ENCODE peak calls at places on chromosomes 16 and 17, in four cellular contexts. V is pancreas, E is tibial artery, U is suprapubic skin. L is an unnamed sample.

GRCh38 chr16:57617604-57618111 is 10.8 kb upstream of the ADGRG1 start:
- DNase-seq in V (no peak), E (peak), U (peak), L (peak)

GRCh38 chr16:68790130-68790761 is 53.1 kb upstream of the TANGO6 start:
- DNase-seq in V (no peak), E (no peak), U (no peak), L (peak)

GRCh38 chr16:56999409-57000270 is 10.3 kb downstream of the NLRC5 start:
- DNase-seq in V (no peak), E (no peak), U (peak), L (peak)

GRCh38 chr17:41352597-41353366 is 2.2 kb upstream of the KRT33A start:
- DNase-seq in V (no peak), E (no peak), U (no peak), L (no peak)

GRCh38 chr17:9522074-9522473 is 53.5 kb downstream of the STX8 start:
- DNase-seq in V (no peak), E (no peak), U (no peak), L (no peak)

GRCh38 chr17:81509048-81509686 is 3.4 kb downstream of the ACTG1 start:
- DNase-seq in V (no peak), E (no peak), U (no peak), L (no peak)

GRCh38 chr17:82019905-82020873 is 2.5 kb downstream of the CENPX start:
- DNase-seq in V (peak), E (no peak), U (no peak), L (no peak)

GRCh38 chr17:43839670-43840101 is 6.7 kb upstream of the MPP3 start:
- DNase-seq in V (peak), E (no peak), U (no peak), L (no peak)

GRCh38 chr16:51953541-51953940 is 593.4 kb downstream of the TOX3 start:
- DNase-seq in V (no peak), E (no peak), U (no peak), L (no peak)

GRCh38 chr16:72291531-72291981 is 119.6 kb upstream of the PMFBP1 start:
- DNase-seq in V (no peak), E (no peak), U (no peak), L (no peak)

GRCh38 chr17:1766382-1767135 is 4.7 kb downstream of the SERPINF1 start:
- DNase-seq in V (no peak), E (no peak), U (no peak), L (no peak)

GRCh38 chr17:2925011-2925410 is 128.8 kb downstream of the RAP1GAP2 start:
- DNase-seq in V (no peak), E (no peak), U (no peak), L (no peak)

GRCh38 chr17:35046740-35047283 is 16.7 kb downstream of the RFFL start:
- DNase-seq in V (no peak), E (no peak), U (no peak), L (no peak)

GRCh38 chr17:8890671-8891070 is 23.2 kb upstream of the PIK3R6 start:
- DNase-seq in V (no peak), E (no peak), U (no peak), L (no peak)

GRCh38 chr16:14071576-14072271 is 605 bp downstream of the MRTFB start:
- DNase-seq in V (no peak), E (no peak), U (peak), L (no peak)

GRCh38 chr17:56305017-56305416 is 151.7 kb downstream of the ANKFN1 start:
- DNase-seq in V (no peak), E (no peak), U (no peak), L (no peak)

GRCh38 chr17:66494023-66494803 is 191.8 kb downstream of the PRKCA start:
- DNase-seq in V (no peak), E (no peak), U (no peak), L (no peak)

GRCh38 chr16:81733295-81733694 is 45.8 kb upstream of the PLCG2 start:
- DNase-seq in V (no peak), E (no peak), U (no peak), L (no peak)

GRCh38 chr17:78834571-78834970 is 6.0 kb downstream of the USP36 start:
- DNase-seq in V (no peak), E (no peak), U (no peak), L (no peak)

GRCh38 chr17:66123163-66123562 is 68.8 kb downstream of the CEP112 start:
- DNase-seq in V (no peak), E (no peak), U (no peak), L (no peak)

GRCh38 chr17:57987582-57988300 is at the start of gene VEZF1:
- DNase-seq in V (peak), E (peak), U (peak), L (peak)

DNA sequence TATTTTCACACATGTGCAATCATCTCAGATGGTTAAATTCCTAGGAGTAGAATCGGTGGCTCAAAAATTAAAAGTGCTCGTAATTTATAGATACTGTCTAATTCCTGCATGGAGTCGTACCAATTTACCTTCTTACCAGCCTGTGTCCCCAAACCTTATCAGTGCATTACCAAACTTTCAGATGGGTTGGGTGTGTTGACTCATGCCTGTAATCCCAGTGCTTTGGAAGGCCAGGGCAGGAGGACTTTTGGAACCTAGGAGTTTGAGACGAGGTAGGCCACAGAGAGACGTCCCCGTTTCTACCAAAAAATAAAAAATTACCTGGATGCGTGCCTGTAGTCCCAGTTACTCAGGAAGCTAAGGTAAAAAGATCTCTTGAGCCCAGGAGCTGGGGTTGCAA is 34.5 kb upstream of the GPRC5B start:
- DNase-seq in V (no peak), E (no peak), U (no peak), L (no peak)
- H3K27ac ChIP-seq in V (no peak), E (no peak), U (no peak), L (no peak)

DNA sequence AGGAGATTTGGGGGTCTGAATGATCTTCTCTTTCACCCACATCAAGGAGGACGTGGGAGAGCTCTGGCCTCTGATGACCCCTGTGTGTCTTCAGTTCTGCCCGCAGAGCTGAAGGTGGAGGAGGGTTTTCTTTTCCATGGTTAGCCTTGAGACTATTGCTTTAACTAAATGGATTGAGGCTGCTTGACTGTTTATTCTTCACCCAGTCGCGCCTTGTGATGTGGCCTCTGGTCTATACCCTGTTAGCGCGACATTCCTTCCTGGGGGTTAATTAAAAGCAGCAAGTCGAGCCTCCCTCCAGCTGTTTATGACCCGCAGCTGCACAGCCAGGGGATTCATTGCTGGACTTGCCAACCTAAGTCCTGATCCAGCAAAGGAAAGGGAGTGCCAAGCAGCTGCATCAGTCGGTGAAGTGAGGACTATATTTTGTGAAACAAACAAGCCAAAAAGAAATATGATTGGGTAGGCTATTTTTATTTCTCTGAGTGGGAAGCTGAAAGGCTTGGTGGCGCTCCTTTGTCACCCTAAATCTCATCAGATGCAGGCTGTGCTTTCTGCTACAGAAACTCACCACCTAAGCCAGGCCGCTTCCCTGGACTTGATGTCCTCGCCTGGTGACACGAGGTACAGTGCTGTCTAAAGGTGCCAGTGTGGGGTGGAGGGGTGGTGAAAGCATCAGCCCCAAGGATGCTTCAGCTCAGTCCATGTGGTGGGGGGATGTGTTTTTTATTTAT is 11.0 kb upstream of the SEC14L1 start:
- DNase-seq in V (no peak), E (no peak), U (no peak), L (no peak)
- H3K27ac ChIP-seq in V (no peak), E (no peak), U (peak), L (peak)

GRCh38 chr17:67912656-67913055 is 83.6 kb downstream of the C17orf58 start:
- DNase-seq in V (no peak), E (no peak), U (no peak), L (no peak)
- H3K27ac ChIP-seq in V (no peak), E (no peak), U (no peak), L (no peak)

DNA sequence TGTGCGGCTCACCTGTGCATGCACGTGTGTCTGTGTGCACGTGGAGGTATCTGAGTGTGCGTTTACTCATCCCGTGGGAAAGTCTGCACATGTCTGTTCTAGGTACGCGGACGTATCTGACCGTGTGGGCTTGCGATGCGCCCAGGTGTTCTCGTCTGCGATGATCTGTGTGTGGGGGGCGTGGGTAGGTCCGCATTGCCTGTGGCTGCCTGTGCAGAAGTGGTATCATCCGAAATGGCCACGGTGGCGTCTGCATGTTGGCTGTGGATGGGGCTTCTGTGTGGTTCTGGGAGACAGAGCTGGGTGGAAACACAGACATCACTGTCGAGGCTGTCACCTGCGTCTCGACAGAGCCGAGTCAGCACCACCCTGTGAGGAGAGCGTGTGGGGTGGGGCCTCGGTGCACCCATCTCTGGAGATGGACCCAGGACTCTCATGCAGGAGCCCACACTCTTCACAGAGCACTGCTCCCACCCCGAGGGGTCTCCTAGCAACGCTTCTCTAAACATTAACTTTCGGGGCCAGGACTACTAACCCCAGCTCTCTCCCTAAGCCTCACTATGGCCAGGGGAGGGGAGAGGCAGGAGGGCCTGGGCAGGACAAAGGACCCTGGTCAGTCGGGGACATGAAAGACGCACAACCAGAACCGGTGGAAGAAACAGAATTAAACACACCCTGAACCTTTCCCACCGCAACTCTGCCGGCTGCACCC is 8.4 kb downstream of the DPEP1 start:
- DNase-seq in V (no peak), E (no peak), U (no peak), L (no peak)
- H3K27ac ChIP-seq in V (no peak), E (no peak), U (no peak), L (no peak)

DNA sequence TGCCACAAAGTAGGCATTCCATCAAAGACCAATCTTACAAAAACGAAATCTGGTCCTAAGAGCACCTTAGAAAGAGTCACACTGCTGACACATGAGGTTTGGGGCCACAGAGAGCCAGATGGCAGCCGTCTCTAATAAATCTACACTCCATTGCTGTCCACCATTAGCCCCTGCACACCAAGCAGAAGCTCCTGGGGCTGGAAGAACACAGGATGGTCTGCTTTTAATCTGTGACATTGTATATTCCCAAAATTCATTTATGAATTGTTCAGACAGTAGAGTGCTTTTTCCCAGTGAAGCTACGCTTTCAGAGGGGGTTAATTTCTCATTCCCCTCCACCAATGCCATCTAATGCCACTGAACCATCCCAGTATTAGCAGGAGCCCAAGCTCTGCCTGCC is 1.6 kb downstream of the CYB561 start:
- DNase-seq in V (no peak), E (no peak), U (no peak), L (no peak)
- H3K27ac ChIP-seq in V (no peak), E (no peak), U (no peak), L (no peak)

DNA sequence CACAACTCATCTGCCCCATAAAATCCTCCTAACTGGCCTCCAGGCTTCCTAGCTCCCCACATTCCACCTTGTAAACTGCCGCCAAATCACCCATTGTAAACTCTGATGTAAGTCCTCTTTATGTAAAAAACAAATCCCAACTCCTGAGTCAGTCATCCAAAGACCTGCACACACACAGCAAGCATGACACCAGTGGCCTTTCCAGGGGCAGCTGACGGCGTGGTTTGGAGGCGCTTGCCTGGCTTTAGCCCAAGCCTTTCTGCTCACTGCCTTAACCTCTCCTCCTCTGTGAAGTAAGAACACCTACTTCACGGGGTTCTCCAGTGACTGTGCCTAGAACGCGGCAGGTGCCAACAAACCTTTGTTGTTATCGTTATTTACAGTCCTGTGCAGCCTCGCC is 14.0 kb downstream of the UBE2O start:
- DNase-seq in V (no peak), E (no peak), U (no peak), L (no peak)
- H3K27ac ChIP-seq in V (no peak), E (no peak), U (no peak), L (no peak)